ENCODE peak calls at places on chromosomes 1 and 21, in ten cellular contexts. N is astrocyte of the spinal cord; L is tibial artery; K is keratinocyte; V is H9; O is mucosa of descending colon; B is GM23338; C is Peyer's patch; G is choroid plexus epithelial cell; I is CD4-positive, alpha-beta T cell. U is an unnamed sample.

GRCh38 chr1:87814573-87814972 is 485.9 kb downstream of the LMO4 start:
- DNase-seq in I (no peak), L (no peak), B (no peak), V (no peak), N (no peak), K (no peak), O (no peak), G (no peak), C (no peak), U (no peak)

GRCh38 chr1:180194546-180195207 is 35.4 kb upstream of the LHX4 start:
- DNase-seq in K (no peak), C (no peak), G (no peak), V (peak; percentile 44), I (no peak), B (no peak), N (no peak), L (no peak), O (no peak), U (no peak)

GRCh38 chr1:236850077-236850476 is 55.0 kb downstream of the MTR start:
- DNase-seq in B (no peak), L (no peak), C (no peak), I (no peak), K (no peak), V (no peak), G (no peak), O (no peak), N (no peak), U (no peak)

GRCh38 chr1:12472798-12473551 is 145.0 kb downstream of the DHRS3 start:
- DNase-seq in O (no peak), C (no peak), N (no peak), I (peak; percentile 63), G (peak; percentile 55), K (no peak), B (no peak), V (no peak), L (no peak), U (peak; percentile 92)

GRCh38 chr1:101460709-101461108 is 223.9 kb downstream of the S1PR1 start:
- DNase-seq in G (peak; percentile 5), C (no peak), O (no peak), V (no peak), I (no peak), N (no peak), B (no peak), K (no peak), L (no peak), U (no peak)

GRCh38 chr1:34777519-34778321 is 3.3 kb upstream of the GJB3 start:
- DNase-seq in V (no peak), L (no peak), C (no peak), N (no peak), I (no peak), O (no peak), K (no peak), B (no peak), G (no peak), U (no peak)

GRCh38 chr1:170908942-170909341 is 26.4 kb upstream of the MROH9 start:
- DNase-seq in K (no peak), V (no peak), O (no peak), I (no peak), G (no peak), C (no peak), N (no peak), L (no peak), B (no peak), U (no peak)

GRCh38 chr1:10429868-10430215 is 391 bp upstream of the CENPS start:
- DNase-seq in L (no peak), I (peak; percentile 8), K (no peak), N (peak; percentile 14), G (peak; percentile 31), O (no peak), B (no peak), V (no peak), C (no peak), U (peak; percentile 48)

GRCh38 chr1:155938220-155938627 is 3.2 kb upstream of the RXFP4 start:
- DNase-seq in G (peak; percentile 83), C (no peak), V (no peak), N (peak; percentile 76), O (no peak), I (no peak), B (peak; percentile 86), L (no peak), K (no peak), U (peak; percentile 47)

GRCh38 chr1:7983086-7983778 is 21.7 kb downstream of the PARK7 start:
- DNase-seq in I (no peak), B (no peak), O (no peak), K (no peak), G (no peak), N (no peak), C (no peak), V (no peak), L (no peak), U (no peak)

GRCh38 chr1:88035578-88035977 is 648.5 kb upstream of the PKN2 start:
- DNase-seq in K (peak; percentile 1), O (no peak), V (peak; percentile 65), B (no peak), N (no peak), G (no peak), C (no peak), L (no peak), I (no peak), U (no peak)

GRCh38 chr1:50157306-50157705 is 48.6 kb downstream of the ELAVL4 start:
- DNase-seq in B (no peak), K (no peak), G (no peak), I (no peak), N (no peak), O (no peak), V (no peak), L (no peak), C (no peak), U (no peak)

GRCh38 chr21:34243562-34243961 is 120.2 kb upstream of the KCNE2 start:
- DNase-seq in B (peak; percentile 72), K (no peak), L (no peak), I (no peak), G (peak; percentile 55), C (no peak), O (no peak), N (peak; percentile 15), V (peak; percentile 58), U (peak; percentile 34)

GRCh38 chr1:103942029-103942428 is 192.3 kb downstream of the AMY1C start:
- DNase-seq in O (no peak), V (no peak), C (no peak), G (no peak), L (no peak), K (no peak), N (no peak), I (no peak), B (peak; percentile 27), U (no peak)

GRCh38 chr1:18731591-18732235 is 101.1 kb downstream of the PAX7 start:
- DNase-seq in V (no peak), B (no peak), I (no peak), O (no peak), K (no peak), C (no peak), G (no peak), N (no peak), L (no peak), U (no peak)

GRCh38 chr1:98046031-98046641 is 125.3 kb upstream of the DPYD start:
- DNase-seq in O (no peak), B (peak; percentile 63), N (peak; percentile 70), C (no peak), V (peak; percentile 48), K (no peak), L (no peak), G (peak; percentile 51), I (no peak), U (peak; percentile 26)

GRCh38 chr1:167207940-167208623 is 12.6 kb upstream of the POU2F1 start:
- DNase-seq in I (no peak), G (peak; percentile 37), V (no peak), K (no peak), C (no peak), N (no peak), L (no peak), B (peak; percentile 37), O (no peak), U (no peak)
- TF ChIP-seq CTCF in I (no peak), G (peak; percentile 71), V (peak; percentile 56), K (peak; percentile 7), C (peak; percentile 4), N (peak; percentile 53), L (peak; percentile 5), B (peak; percentile 56), O (no peak), U (peak; percentile 25)

DNA sequence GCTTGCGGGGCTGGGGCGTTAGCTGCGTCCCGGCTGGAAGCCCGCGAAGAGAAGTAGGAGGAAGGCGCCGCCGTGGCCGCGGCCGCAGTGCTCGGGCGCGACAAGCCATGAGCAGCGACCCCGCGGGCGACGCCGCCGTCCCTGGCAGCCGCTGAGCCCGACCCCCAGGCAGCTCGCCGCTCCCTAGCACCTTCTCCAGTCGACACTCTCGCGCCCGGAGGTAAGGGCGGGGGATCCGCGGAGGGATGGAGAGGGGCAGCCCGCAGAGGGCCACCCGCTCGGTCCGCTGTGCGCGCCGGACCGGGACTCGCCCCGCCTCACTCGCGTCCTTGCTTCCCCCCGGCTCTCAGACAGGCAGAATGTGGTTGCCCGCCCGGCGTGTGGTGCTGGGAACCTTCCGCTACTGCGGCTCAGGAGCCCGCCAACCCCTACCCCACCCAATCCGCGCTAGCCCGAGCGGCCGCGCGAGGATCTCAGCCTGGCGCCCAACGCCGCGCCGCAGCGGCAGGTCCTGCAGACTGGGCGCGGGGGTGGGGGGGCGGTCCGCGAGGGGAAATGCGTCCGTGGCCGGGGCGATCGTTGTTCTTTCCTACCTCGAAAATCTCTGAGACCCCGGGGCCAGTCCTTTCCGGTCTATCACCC is at the start of gene LRRC8C:
- DNase-seq in N (peak; percentile 53), L (peak; percentile 41), O (peak; percentile 65), I (peak; percentile 58), V (peak; percentile 55), C (peak; percentile 66), G (peak; percentile 47), K (no peak), B (peak; percentile 62), U (peak; percentile 68)
- TF ChIP-seq CTCF in N (no peak), L (no peak), O (no peak), I (no peak), V (no peak), C (no peak), G (no peak), K (no peak), B (no peak), U (no peak)

DNA sequence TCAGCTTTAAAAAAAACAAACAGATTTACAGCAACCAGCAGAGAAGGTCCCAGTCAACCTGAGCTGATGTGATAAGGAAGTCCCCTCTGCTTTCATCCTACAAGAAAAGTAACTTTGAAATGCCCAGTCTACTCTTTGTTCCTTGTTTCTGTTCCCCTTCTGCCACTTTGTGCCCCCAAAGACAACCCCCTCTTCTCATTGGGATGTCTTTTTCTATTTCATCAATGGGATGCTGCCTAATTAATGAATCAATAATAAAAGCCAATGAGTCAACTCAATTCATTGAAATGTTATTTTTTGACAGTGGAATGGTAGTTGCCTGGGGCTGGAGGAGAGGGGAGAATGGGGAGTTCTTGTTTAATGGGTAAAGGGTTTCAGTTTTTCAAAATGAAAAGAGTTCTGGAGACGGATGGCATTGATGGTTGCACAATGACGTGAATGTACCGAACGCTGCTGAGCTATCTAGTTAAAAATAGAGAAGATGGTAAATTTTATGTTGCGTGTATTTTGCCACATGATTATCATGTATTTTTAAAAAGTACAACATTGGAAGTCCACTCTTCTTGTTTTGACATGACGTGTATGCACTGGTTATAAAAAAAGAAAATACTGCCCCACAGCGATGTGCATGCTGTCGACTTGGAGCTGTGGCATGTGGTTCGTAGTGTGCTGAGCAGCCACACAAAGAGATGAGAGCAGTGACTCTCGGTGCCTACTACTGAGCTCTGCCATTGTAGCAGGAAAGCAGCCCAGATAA is 22.4 kb upstream of the PADI2 start:
- DNase-seq in V (no peak), C (no peak), B (no peak), I (no peak), N (no peak), K (no peak), G (no peak), L (no peak), O (no peak), U (no peak)
- TF ChIP-seq CTCF in V (no peak), C (no peak), B (no peak), I (no peak), N (no peak), K (no peak), G (no peak), L (no peak), O (no peak), U (no peak)

GRCh38 chr1:93584238-93585003 is 97.2 kb downstream of the BCAR3 start:
- DNase-seq in L (no peak), V (no peak), O (peak; percentile 58), K (no peak), G (no peak), C (no peak), N (no peak), I (no peak), B (no peak), U (no peak)
- TF ChIP-seq CTCF in L (peak; percentile 13), V (no peak), O (no peak), K (no peak), G (peak; percentile 15), C (peak; percentile 39), N (no peak), I (no peak), B (no peak), U (no peak)

U was measured in activated CD8-positive, alpha-beta T cell treated with anti-CD3 and anti-CD28 coated beads for 36 hours.